ENCODE peak calls at places on chromosomes 5 and 9, in five cellular contexts. K, B, E, U and O are unnamed samples.

GRCh38 chr5:157971466-157972324 is 112.8 kb upstream of the CLINT1 start:
- DNase-seq in E (no peak), B (no peak), K (no peak), U (no peak), O (no peak)

GRCh38 chr5:152164860-152165259 is 240.2 kb upstream of the GLRA1 start:
- DNase-seq in B (no peak), E (no peak), U (no peak), K (peak), O (no peak)

GRCh38 chr9:114364123-114364522 is 23.7 kb downstream of the AKNA start:
- DNase-seq in E (peak), K (no peak), U (no peak), B (no peak), O (no peak)

GRCh38 chr5:150517272-150518152 is 9.6 kb downstream of the NDST1 start:
- DNase-seq in B (no peak), U (no peak), K (peak), E (peak), O (no peak)

GRCh38 chr5:158538506-158539074 is 561.1 kb downstream of the EBF1 start:
- DNase-seq in K (no peak), E (no peak), B (no peak), U (peak), O (peak)

GRCh38 chr5:118692811-118693342 is 295.5 kb downstream of the DTWD2 start:
- DNase-seq in K (no peak), E (no peak), B (no peak), U (no peak), O (no peak)

GRCh38 chr5:115586525-115587146 is 15.6 kb downstream of the TICAM2 start:
- DNase-seq in E (peak), B (no peak), K (no peak), U (no peak), O (peak)

GRCh38 chr5:1754531-1755220 is 45.0 kb downstream of the MRPL36 start:
- DNase-seq in U (no peak), K (no peak), B (no peak), E (no peak), O (no peak)

GRCh38 chr9:134537891-134538520 is 103.6 kb upstream of the COL5A1 start:
- DNase-seq in U (no peak), K (no peak), B (no peak), E (no peak), O (no peak)
- TF ChIP-seq CTCF in U (no peak), K (no peak), B (no peak), E (no peak), O (no peak)

DNA sequence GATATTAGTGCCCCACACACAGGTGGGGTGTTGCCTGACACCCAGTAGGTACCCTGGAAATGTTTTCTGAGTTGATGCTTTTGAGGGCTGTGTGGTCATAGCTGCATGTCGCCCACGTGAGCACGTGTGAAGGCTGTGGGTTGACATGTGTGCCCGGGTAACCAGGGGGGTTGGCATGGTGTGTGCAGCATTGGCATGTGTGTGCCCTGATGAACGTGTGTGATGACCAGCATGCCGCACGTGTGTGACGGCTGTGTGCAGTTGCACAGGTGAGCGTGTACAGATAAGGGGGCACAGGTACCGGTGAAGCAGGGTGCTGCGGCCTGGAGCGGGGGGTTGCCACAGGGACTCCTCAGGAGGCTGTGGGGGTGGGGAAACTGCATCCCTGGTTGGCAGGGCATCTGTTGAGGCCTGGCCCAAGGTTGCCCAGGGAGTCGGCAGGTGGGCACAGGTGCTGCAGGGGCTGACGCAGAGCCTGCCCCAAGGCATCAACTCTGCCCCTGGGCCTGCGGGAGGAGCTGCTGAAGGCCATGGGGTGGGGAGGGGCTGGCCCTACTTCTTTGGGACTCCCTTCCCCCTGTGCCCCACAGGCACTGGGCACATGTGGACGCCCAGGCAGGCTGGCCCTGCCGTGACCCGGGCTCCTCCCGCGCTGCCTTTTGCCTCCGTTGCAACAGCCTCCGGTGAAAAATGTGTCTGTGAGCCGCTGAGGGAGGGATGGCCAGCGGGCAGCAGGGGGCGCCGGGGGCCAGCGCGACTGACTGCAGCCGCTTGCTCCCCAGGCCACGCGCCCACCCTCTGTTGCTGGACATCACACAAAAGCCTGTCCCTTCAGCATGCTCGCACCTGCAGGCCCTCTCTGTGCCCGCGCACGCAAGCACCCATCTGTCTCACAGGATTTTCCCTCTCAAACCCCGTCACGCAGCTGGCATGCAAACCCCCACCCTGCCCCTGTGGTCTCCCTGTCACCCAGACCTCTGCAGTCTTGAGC is 2.2 kb downstream of the UNC5A start:
- DNase-seq in E (peak), U (peak), K (peak), B (peak), O (peak)
- TF ChIP-seq CTCF in E (peak), U (peak), K (peak), B (peak), O (peak)

GRCh38 chr9:24832307-24832706 is 286.6 kb upstream of the IZUMO3 start:
- DNase-seq in K (no peak), U (no peak), E (peak), B (peak), O (no peak)
- TF ChIP-seq CTCF in K (no peak), U (no peak), E (no peak), B (peak), O (no peak)

DNA sequence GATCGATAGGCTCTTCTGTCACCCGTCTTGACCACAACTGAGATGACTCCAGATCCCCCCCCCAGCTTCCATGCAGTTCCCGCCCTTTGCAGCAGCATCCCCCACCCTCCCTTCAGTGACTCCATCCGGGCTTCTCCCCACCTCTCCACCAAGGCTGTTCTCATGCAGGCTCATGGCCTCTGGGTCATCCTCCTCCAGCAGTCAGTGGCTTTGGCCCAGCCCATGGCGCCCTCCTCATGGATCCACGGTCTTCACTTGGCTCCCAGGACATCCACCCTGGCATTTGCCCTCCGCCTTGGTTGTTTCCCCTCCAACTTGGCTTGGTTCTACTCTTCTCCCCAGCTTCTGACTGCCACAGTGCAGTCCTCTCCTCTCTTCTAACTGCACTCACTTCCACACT is 96.7 kb upstream of the RUFY1 start:
- DNase-seq in E (no peak), B (no peak), K (no peak), U (no peak), O (no peak)
- TF ChIP-seq CTCF in E (no peak), B (no peak), K (no peak), U (no peak), O (no peak)

GRCh38 chr9:107109324-107109723 is 173.8 kb upstream of the RAD23B start:
- DNase-seq in B (no peak), K (no peak), U (no peak), E (no peak), O (no peak)

GRCh38 chr9:107102011-107102410 is 181.1 kb upstream of the RAD23B start:
- DNase-seq in E (no peak), B (no peak), U (no peak), K (no peak), O (no peak)

GRCh38 chr9:107106416-107106815 is 176.7 kb upstream of the RAD23B start:
- DNase-seq in E (no peak), U (no peak), K (no peak), B (no peak), O (no peak)

GRCh38 chr9:107108367-107108766 is 174.7 kb upstream of the RAD23B start:
- DNase-seq in E (no peak), B (no peak), K (no peak), U (no peak), O (no peak)

GRCh38 chr9:107105784-107106183 is 177.3 kb upstream of the RAD23B start:
- DNase-seq in B (no peak), U (no peak), E (no peak), K (no peak), O (no peak)
- TF ChIP-seq CTCF in B (no peak), U (no peak), E (no peak), K (no peak), O (no peak)

GRCh38 chr5:23305055-23305454 is 202.4 kb upstream of the PRDM9 start:
- DNase-seq in E (no peak), B (no peak), K (no peak), U (no peak), O (no peak)

GRCh38 chr5:23303433-23303832 is 204.0 kb upstream of the PRDM9 start:
- DNase-seq in U (no peak), B (no peak), E (no peak), K (no peak), O (no peak)

GRCh38 chr5:23303836-23304235 is 203.6 kb upstream of the PRDM9 start:
- DNase-seq in B (no peak), U (no peak), K (no peak), E (no peak), O (no peak)

GRCh38 chr5:23302438-23302837 is 205.0 kb upstream of the PRDM9 start:
- DNase-seq in B (no peak), K (no peak), E (no peak), U (no peak), O (no peak)
- TF ChIP-seq CTCF in B (no peak), K (no peak), E (no peak), U (no peak), O (no peak)

DNA sequence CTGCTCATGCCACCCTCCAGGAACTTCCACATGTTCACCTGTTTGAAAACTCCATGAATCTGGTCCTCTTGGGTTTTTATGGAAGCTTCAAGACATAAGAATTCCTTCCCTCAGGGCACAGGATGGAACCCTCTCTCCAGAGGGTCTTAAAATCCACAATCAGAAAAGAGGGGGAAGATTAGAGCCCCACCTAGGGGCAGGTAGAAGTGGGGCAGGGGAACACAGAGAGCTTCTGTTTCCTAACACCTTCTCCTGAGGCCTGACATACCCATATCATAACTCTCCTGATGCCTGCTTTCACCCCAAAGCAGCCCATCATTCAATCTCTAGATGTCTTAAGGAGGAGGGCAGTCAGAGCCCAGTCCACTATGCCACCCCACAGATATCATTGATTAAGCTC is 1087.7 kb upstream of the ARRDC3 start:
- DNase-seq in K (no peak), U (no peak), E (no peak), B (no peak), O (no peak)
- TF ChIP-seq CTCF in K (no peak), U (peak), E (no peak), B (no peak), O (no peak)